ENCODE peak calls at places on chromosomes 12 and 14, in nine cellular contexts. One of them, this sample, is unnamed.

GRCh38 chr12:43482311-43483085 is 69.5 kb downstream of the ADAMTS20 start:
- DNase-seq in A549: no peak
- DNase-seq in ovary: no peak
- DNase-seq in suprapubic skin: no peak
- DNase-seq in stomach: no peak
- DNase-seq in K562: no peak
- DNase-seq in HepG2: no peak
- DNase-seq in transverse colon: no peak
- DNase-seq in upper lobe of left lung: no peak
- DNase-seq in this sample: no peak

GRCh38 chr12:31590730-31591307 is at the start of gene DENND5B:
- DNase-seq in A549: peak
- DNase-seq in ovary: peak
- DNase-seq in suprapubic skin: peak
- DNase-seq in stomach: peak
- DNase-seq in K562: peak
- DNase-seq in HepG2: peak
- DNase-seq in transverse colon: peak
- DNase-seq in upper lobe of left lung: peak
- DNase-seq in this sample: peak

GRCh38 chr12:88570103-88570502 is 10.2 kb downstream of the KITLG start:
- DNase-seq in A549: no peak
- DNase-seq in ovary: no peak
- DNase-seq in suprapubic skin: peak
- DNase-seq in stomach: no peak
- DNase-seq in K562: no peak
- DNase-seq in HepG2: no peak
- DNase-seq in transverse colon: no peak
- DNase-seq in upper lobe of left lung: no peak
- DNase-seq in this sample: no peak

GRCh38 chr14:24351517-24351916 is 11.7 kb upstream of the RIPK3 start:
- DNase-seq in A549: no peak
- DNase-seq in ovary: no peak
- DNase-seq in suprapubic skin: no peak
- DNase-seq in stomach: no peak
- DNase-seq in K562: no peak
- DNase-seq in HepG2: no peak
- DNase-seq in transverse colon: no peak
- DNase-seq in upper lobe of left lung: no peak
- DNase-seq in this sample: no peak

GRCh38 chr12:21656931-21657335 is 709 bp downstream of the LDHB start:
- DNase-seq in A549: peak
- DNase-seq in ovary: no peak
- DNase-seq in suprapubic skin: no peak
- DNase-seq in stomach: peak
- DNase-seq in K562: peak
- DNase-seq in HepG2: no peak
- DNase-seq in transverse colon: peak
- DNase-seq in upper lobe of left lung: no peak
- DNase-seq in this sample: peak

GRCh38 chr14:96096639-96097610 is 57.8 kb downstream of the C14orf132 start:
- DNase-seq in A549: no peak
- DNase-seq in ovary: no peak
- DNase-seq in suprapubic skin: peak
- DNase-seq in stomach: no peak
- DNase-seq in K562: no peak
- DNase-seq in HepG2: no peak
- DNase-seq in transverse colon: no peak
- DNase-seq in upper lobe of left lung: no peak
- DNase-seq in this sample: no peak

GRCh38 chr12:92080390-92081285 is 65.0 kb downstream of the BTG1 start:
- DNase-seq in A549: peak
- DNase-seq in ovary: no peak
- DNase-seq in suprapubic skin: no peak
- DNase-seq in stomach: no peak
- DNase-seq in K562: no peak
- DNase-seq in HepG2: no peak
- DNase-seq in transverse colon: no peak
- DNase-seq in upper lobe of left lung: no peak
- DNase-seq in this sample: no peak

GRCh38 chr12:100229036-100229635 is 28.5 kb downstream of the ACTR6 start:
- DNase-seq in A549: no peak
- DNase-seq in ovary: no peak
- DNase-seq in suprapubic skin: no peak
- DNase-seq in stomach: no peak
- DNase-seq in K562: peak
- DNase-seq in HepG2: peak
- DNase-seq in transverse colon: no peak
- DNase-seq in upper lobe of left lung: no peak
- DNase-seq in this sample: no peak

DNA sequence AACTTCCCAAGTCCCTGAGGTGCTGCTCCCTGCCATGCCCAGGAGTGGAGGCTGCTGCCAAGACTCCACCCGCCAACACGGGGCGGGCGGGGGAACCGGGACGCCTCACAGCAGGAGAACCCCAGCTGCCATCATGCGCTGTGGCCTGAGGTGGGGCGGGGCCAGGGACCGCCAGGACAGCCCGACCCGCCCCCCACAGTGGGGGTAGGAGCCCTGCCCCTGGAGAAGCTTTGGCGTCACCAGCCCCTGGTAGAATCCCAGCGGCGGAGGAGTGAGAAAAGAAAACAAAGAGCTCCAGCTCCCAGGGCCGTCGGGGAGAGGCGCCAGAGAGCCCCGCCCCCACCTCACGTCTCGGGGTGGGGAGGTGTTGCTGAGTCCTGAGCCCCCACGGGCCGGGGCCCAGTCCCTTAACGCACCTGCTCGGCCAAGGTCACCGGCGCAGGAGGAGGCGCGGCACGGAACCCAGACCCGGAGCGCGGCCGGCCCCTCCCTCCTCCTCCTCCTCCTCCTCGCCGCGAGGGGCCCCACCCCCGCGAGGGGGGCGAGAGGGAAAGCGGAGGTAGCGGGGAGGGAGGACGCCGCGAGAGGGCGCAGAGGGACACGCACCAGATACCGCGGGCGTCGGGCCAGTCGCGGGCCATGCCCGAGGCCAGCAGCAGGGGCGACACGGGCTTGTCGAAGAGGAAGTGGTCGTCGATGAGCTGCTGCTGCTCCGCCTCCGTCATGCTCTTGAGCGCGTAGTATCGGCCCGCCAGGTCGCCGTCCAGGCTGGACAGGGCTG is 1.8 kb downstream of the CKB start:
- DNase-seq in A549: peak
- DNase-seq in ovary: peak
- DNase-seq in suprapubic skin: peak
- DNase-seq in stomach: peak
- DNase-seq in K562: peak
- DNase-seq in HepG2: no peak
- DNase-seq in transverse colon: peak
- DNase-seq in upper lobe of left lung: peak
- DNase-seq in this sample: peak
- TF ChIP-seq POLR2A in A549: peak
- TF ChIP-seq POLR2A in ovary: peak
- TF ChIP-seq POLR2A in suprapubic skin: no peak
- TF ChIP-seq POLR2A in stomach: no peak
- TF ChIP-seq POLR2A in K562: no peak
- TF ChIP-seq POLR2A in HepG2: no peak
- TF ChIP-seq POLR2A in transverse colon: peak
- TF ChIP-seq POLR2A in upper lobe of left lung: no peak
- TF ChIP-seq POLR2A in this sample: no peak

GRCh38 chr12:34392741-34393085 is 370.4 kb downstream of the ALG10 start:
- DNase-seq in A549: no peak
- DNase-seq in ovary: no peak
- DNase-seq in suprapubic skin: peak
- DNase-seq in stomach: peak
- DNase-seq in K562: no peak
- DNase-seq in HepG2: no peak
- DNase-seq in transverse colon: no peak
- DNase-seq in upper lobe of left lung: no peak
- DNase-seq in this sample: no peak
- TF ChIP-seq EP300 in A549: no peak
- TF ChIP-seq EP300 in ovary: no peak
- TF ChIP-seq EP300 in suprapubic skin: no peak
- TF ChIP-seq EP300 in stomach: no peak
- TF ChIP-seq EP300 in K562: no peak
- TF ChIP-seq EP300 in HepG2: no peak
- TF ChIP-seq EP300 in transverse colon: no peak
- TF ChIP-seq EP300 in upper lobe of left lung: no peak
- TF ChIP-seq EP300 in this sample: no peak

GRCh38 chr14:69752773-69753172 is 14.2 kb upstream of the SRSF5 start:
- DNase-seq in A549: no peak
- DNase-seq in ovary: no peak
- DNase-seq in suprapubic skin: no peak
- DNase-seq in stomach: no peak
- DNase-seq in K562: no peak
- DNase-seq in HepG2: no peak
- DNase-seq in transverse colon: no peak
- DNase-seq in upper lobe of left lung: no peak
- DNase-seq in this sample: no peak
- TF ChIP-seq POLR2A in A549: no peak
- TF ChIP-seq POLR2A in ovary: no peak
- TF ChIP-seq POLR2A in suprapubic skin: no peak
- TF ChIP-seq POLR2A in stomach: no peak
- TF ChIP-seq POLR2A in K562: no peak
- TF ChIP-seq POLR2A in HepG2: no peak
- TF ChIP-seq POLR2A in transverse colon: no peak
- TF ChIP-seq POLR2A in upper lobe of left lung: no peak
- TF ChIP-seq POLR2A in this sample: no peak

GRCh38 chr12:11577658-11578260 is 71.7 kb upstream of the ETV6 start:
- DNase-seq in A549: no peak
- DNase-seq in ovary: no peak
- DNase-seq in suprapubic skin: no peak
- DNase-seq in stomach: no peak
- DNase-seq in K562: no peak
- DNase-seq in HepG2: no peak
- DNase-seq in transverse colon: no peak
- DNase-seq in upper lobe of left lung: no peak
- DNase-seq in this sample: no peak
- TF ChIP-seq EP300 in A549: no peak
- TF ChIP-seq EP300 in ovary: no peak
- TF ChIP-seq EP300 in suprapubic skin: no peak
- TF ChIP-seq EP300 in stomach: no peak
- TF ChIP-seq EP300 in K562: no peak
- TF ChIP-seq EP300 in HepG2: no peak
- TF ChIP-seq EP300 in transverse colon: no peak
- TF ChIP-seq EP300 in upper lobe of left lung: no peak
- TF ChIP-seq EP300 in this sample: no peak

GRCh38 chr12:54125950-54126695 is 62.7 kb downstream of the SMUG1 start:
- DNase-seq in A549: no peak
- DNase-seq in ovary: peak
- DNase-seq in suprapubic skin: peak
- DNase-seq in stomach: peak
- DNase-seq in K562: no peak
- DNase-seq in HepG2: no peak
- DNase-seq in transverse colon: peak
- DNase-seq in upper lobe of left lung: peak
- DNase-seq in this sample: peak
- TF ChIP-seq POLR2A in A549: no peak
- TF ChIP-seq POLR2A in ovary: peak
- TF ChIP-seq POLR2A in suprapubic skin: no peak
- TF ChIP-seq POLR2A in stomach: no peak
- TF ChIP-seq POLR2A in K562: no peak
- TF ChIP-seq POLR2A in HepG2: no peak
- TF ChIP-seq POLR2A in transverse colon: no peak
- TF ChIP-seq POLR2A in upper lobe of left lung: no peak
- TF ChIP-seq POLR2A in this sample: peak

GRCh38 chr14:58882577-58883018 is 244.8 kb downstream of the DACT1 start:
- DNase-seq in A549: no peak
- DNase-seq in ovary: no peak
- DNase-seq in suprapubic skin: no peak
- DNase-seq in stomach: no peak
- DNase-seq in K562: no peak
- DNase-seq in HepG2: no peak
- DNase-seq in transverse colon: no peak
- DNase-seq in upper lobe of left lung: no peak
- DNase-seq in this sample: no peak
- TF ChIP-seq EP300 in A549: no peak
- TF ChIP-seq EP300 in ovary: no peak
- TF ChIP-seq EP300 in suprapubic skin: no peak
- TF ChIP-seq EP300 in stomach: no peak
- TF ChIP-seq EP300 in K562: no peak
- TF ChIP-seq EP300 in HepG2: no peak
- TF ChIP-seq EP300 in transverse colon: no peak
- TF ChIP-seq EP300 in upper lobe of left lung: no peak
- TF ChIP-seq EP300 in this sample: no peak

GRCh38 chr12:128823916-128824839 is at the start of gene SLC15A4:
- DNase-seq in A549: peak
- DNase-seq in ovary: peak
- DNase-seq in suprapubic skin: peak
- DNase-seq in stomach: peak
- DNase-seq in K562: peak
- DNase-seq in HepG2: peak
- DNase-seq in transverse colon: peak
- DNase-seq in upper lobe of left lung: peak
- DNase-seq in this sample: peak
- TF ChIP-seq POLR2A in A549: peak
- TF ChIP-seq POLR2A in ovary: peak
- TF ChIP-seq POLR2A in suprapubic skin: peak
- TF ChIP-seq POLR2A in stomach: no peak
- TF ChIP-seq POLR2A in K562: peak
- TF ChIP-seq POLR2A in HepG2: peak
- TF ChIP-seq POLR2A in transverse colon: peak
- TF ChIP-seq POLR2A in upper lobe of left lung: peak
- TF ChIP-seq POLR2A in this sample: peak

GRCh38 chr12:14240873-14241220 is 124.6 kb upstream of the ATF7IP start:
- DNase-seq in A549: no peak
- DNase-seq in ovary: no peak
- DNase-seq in suprapubic skin: no peak
- DNase-seq in stomach: no peak
- DNase-seq in K562: no peak
- DNase-seq in HepG2: no peak
- DNase-seq in transverse colon: no peak
- DNase-seq in upper lobe of left lung: no peak
- DNase-seq in this sample: no peak

GRCh38 chr12:14249368-14249767 is 116.1 kb upstream of the ATF7IP start:
- DNase-seq in A549: no peak
- DNase-seq in ovary: no peak
- DNase-seq in suprapubic skin: no peak
- DNase-seq in stomach: no peak
- DNase-seq in K562: no peak
- DNase-seq in HepG2: peak
- DNase-seq in transverse colon: no peak
- DNase-seq in upper lobe of left lung: no peak
- DNase-seq in this sample: no peak

GRCh38 chr12:14247166-14247565 is 118.3 kb upstream of the ATF7IP start:
- DNase-seq in A549: no peak
- DNase-seq in ovary: no peak
- DNase-seq in suprapubic skin: no peak
- DNase-seq in stomach: no peak
- DNase-seq in K562: no peak
- DNase-seq in HepG2: no peak
- DNase-seq in transverse colon: no peak
- DNase-seq in upper lobe of left lung: no peak
- DNase-seq in this sample: no peak

GRCh38 chr12:14243941-14244340 is 121.5 kb upstream of the ATF7IP start:
- DNase-seq in A549: no peak
- DNase-seq in ovary: no peak
- DNase-seq in suprapubic skin: no peak
- DNase-seq in stomach: no peak
- DNase-seq in K562: no peak
- DNase-seq in HepG2: no peak
- DNase-seq in transverse colon: no peak
- DNase-seq in upper lobe of left lung: no peak
- DNase-seq in this sample: no peak

GRCh38 chr12:14244876-14245669 is 120.4 kb upstream of the ATF7IP start:
- DNase-seq in A549: no peak
- DNase-seq in ovary: no peak
- DNase-seq in suprapubic skin: no peak
- DNase-seq in stomach: no peak
- DNase-seq in K562: no peak
- DNase-seq in HepG2: no peak
- DNase-seq in transverse colon: no peak
- DNase-seq in upper lobe of left lung: no peak
- DNase-seq in this sample: no peak
- TF ChIP-seq EP300 in A549: no peak
- TF ChIP-seq EP300 in ovary: no peak
- TF ChIP-seq EP300 in suprapubic skin: no peak
- TF ChIP-seq EP300 in stomach: no peak
- TF ChIP-seq EP300 in K562: no peak
- TF ChIP-seq EP300 in HepG2: no peak
- TF ChIP-seq EP300 in transverse colon: no peak
- TF ChIP-seq EP300 in upper lobe of left lung: no peak
- TF ChIP-seq EP300 in this sample: no peak